ENCODE peak calls at places on chromosomes 13 and 19, in eight cellular contexts. D, F, P, C, K, H, U and A are unnamed samples.

GRCh38 chr13:106302011-106302410 is 233.5 kb downstream of the EFNB2 start:
- DNase-seq in K (no peak), F (no peak), D (no peak), P (no peak), U (no peak), H (no peak), C (no peak), A (no peak)

GRCh38 chr13:50580684-50581305 is 262.7 kb downstream of the DLEU7 start:
- DNase-seq in D (no peak), U (peak), C (no peak), K (no peak), H (peak), P (peak), F (no peak), A (no peak)

GRCh38 chr19:15180451-15181390 is 20.1 kb downstream of the NOTCH3 start:
- DNase-seq in U (no peak), K (no peak), D (peak), F (peak), P (no peak), H (no peak), C (peak), A (peak)

GRCh38 chr13:30872685-30873443 is 33.2 kb upstream of the MEDAG start:
- DNase-seq in U (peak), C (peak), F (peak), K (peak), H (peak), P (peak), D (no peak), A (peak)

GRCh38 chr19:4717191-4717965 is 6.3 kb downstream of the DPP9 start:
- DNase-seq in H (no peak), U (no peak), P (peak), F (no peak), D (no peak), C (no peak), K (peak), A (no peak)

GRCh38 chr19:50434525-50434924 is 1.8 kb downstream of the MYBPC2 start:
- DNase-seq in U (no peak), C (peak), F (peak), H (no peak), K (peak), D (no peak), P (no peak), A (no peak)

GRCh38 chr19:2613507-2614295 is 88.8 kb downstream of the GNG7 start:
- DNase-seq in K (peak), P (peak), C (peak), D (peak), F (peak), H (no peak), U (no peak), A (no peak)

GRCh38 chr19:42279902-42280760 is 11.1 kb downstream of the CIC start:
- DNase-seq in U (peak), C (peak), F (peak), D (peak), P (peak), K (peak), H (peak), A (peak)

GRCh38 chr19:6528544-6529121 is 2.2 kb upstream of the TNFSF9 start:
- DNase-seq in H (no peak), C (peak), P (no peak), U (no peak), K (no peak), F (no peak), D (no peak), A (peak)

GRCh38 chr19:43623889-43624670 is 4.7 kb upstream of the ZNF428 start:
- DNase-seq in D (no peak), H (no peak), U (no peak), F (peak), C (no peak), K (peak), P (no peak), A (no peak)

GRCh38 chr19:11014403-11014911 is 53.6 kb downstream of the SMARCA4 start:
- DNase-seq in K (peak), D (no peak), P (no peak), C (no peak), H (no peak), F (no peak), U (no peak), A (no peak)
- TF ChIP-seq CTCF in K (no peak), D (no peak), P (peak), C (no peak), H (no peak), F (no peak), U (peak), A (no peak)

GRCh38 chr13:46648166-46648607 is 95.2 kb downstream of the LRCH1 start:
- DNase-seq in U (no peak), P (peak), F (peak), H (no peak), D (peak), C (no peak), K (no peak), A (no peak)
- TF ChIP-seq CTCF in U (no peak), P (no peak), F (no peak), H (no peak), D (no peak), C (no peak), K (no peak), A (no peak)

GRCh38 chr19:45883881-45884681 is 1.9 kb downstream of the IRF2BP1 start:
- DNase-seq in D (no peak), K (peak), P (no peak), U (no peak), F (no peak), H (no peak), C (no peak), A (peak)

GRCh38 chr19:45881909-45882528 is 3.9 kb downstream of the IRF2BP1 start:
- DNase-seq in K (peak), P (no peak), C (no peak), H (no peak), U (no peak), F (no peak), D (peak), A (no peak)

GRCh38 chr19:45882652-45883585 is 3.0 kb downstream of the IRF2BP1 start:
- DNase-seq in F (peak), P (peak), H (peak), D (peak), C (peak), U (peak), K (peak), A (peak)

GRCh38 chr19:45884682-45885555 is 1.0 kb downstream of the IRF2BP1 start:
- DNase-seq in P (no peak), F (peak), D (peak), C (peak), U (no peak), K (peak), H (no peak), A (peak)

GRCh38 chr19:45883586-45883880 is 2.4 kb downstream of the IRF2BP1 start:
- DNase-seq in U (no peak), H (no peak), K (no peak), P (no peak), D (no peak), C (no peak), F (no peak), A (no peak)
- TF ChIP-seq CTCF in U (no peak), H (no peak), K (no peak), P (no peak), D (no peak), C (no peak), F (no peak), A (no peak)

GRCh38 chr19:49150106-49150943 is 4.9 kb downstream of the HRC start:
- DNase-seq in U (no peak), F (peak), H (peak), K (peak), C (peak), P (peak), D (peak), A (peak)
- TF ChIP-seq CTCF in U (no peak), F (no peak), H (no peak), K (no peak), C (no peak), P (no peak), D (no peak), A (no peak)

GRCh38 chr19:13615890-13616289 is 109.6 kb upstream of the CACNA1A start:
- DNase-seq in P (no peak), U (no peak), F (no peak), H (no peak), D (no peak), K (no peak), C (no peak), A (no peak)

GRCh38 chr19:13622727-13623126 is 116.4 kb upstream of the CACNA1A start:
- DNase-seq in K (no peak), U (no peak), C (no peak), P (no peak), D (no peak), H (no peak), F (no peak), A (no peak)

GRCh38 chr19:13619203-13619632 is 112.9 kb upstream of the CACNA1A start:
- DNase-seq in D (no peak), U (no peak), H (peak), P (no peak), C (no peak), K (no peak), F (no peak), A (no peak)

GRCh38 chr19:13623686-13624405 is 117.6 kb upstream of the CACNA1A start:
- DNase-seq in U (no peak), D (no peak), C (no peak), P (no peak), F (no peak), H (no peak), K (no peak), A (no peak)

DNA sequence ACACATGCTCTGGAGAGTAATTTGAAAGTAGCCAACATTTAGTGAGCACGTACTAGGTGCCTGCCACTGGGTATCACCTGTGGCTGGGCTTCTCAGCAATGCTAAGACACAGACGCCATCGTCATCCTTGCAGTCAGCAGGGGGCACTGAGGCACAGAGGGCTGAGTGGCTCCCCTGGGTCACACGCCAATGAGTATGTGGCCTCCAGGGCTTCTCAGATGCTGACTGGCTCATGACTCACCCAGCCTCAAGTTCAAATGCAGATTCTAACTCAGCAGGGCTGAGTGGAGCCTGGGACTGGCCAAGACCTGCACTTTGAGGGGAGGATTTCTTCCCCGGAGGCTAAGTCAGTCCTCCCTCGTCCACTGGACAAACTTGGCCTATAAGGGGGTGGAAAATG is 115.1 kb upstream of the CACNA1A start:
- DNase-seq in P (peak), F (no peak), K (no peak), D (no peak), U (peak), H (peak), C (no peak), A (no peak)
- TF ChIP-seq CTCF in P (peak), F (no peak), K (peak), D (no peak), U (peak), H (peak), C (no peak), A (no peak)

GRCh38 chr19:34237939-34238338 is 16.4 kb upstream of the GARRE1 start:
- DNase-seq in F (no peak), C (no peak), D (no peak), U (no peak), H (no peak), P (no peak), K (no peak), A (no peak)

GRCh38 chr19:34237283-34237682 is 17.1 kb upstream of the GARRE1 start:
- DNase-seq in U (no peak), K (no peak), P (no peak), H (no peak), D (no peak), F (no peak), C (no peak), A (no peak)

GRCh38 chr19:34244611-34245299 is 9.6 kb upstream of the GARRE1 start:
- DNase-seq in U (no peak), F (no peak), P (peak), C (no peak), K (no peak), H (no peak), D (no peak), A (peak)

GRCh38 chr19:34243876-34244578 is 10.3 kb upstream of the GARRE1 start:
- DNase-seq in D (no peak), K (no peak), U (no peak), H (no peak), P (no peak), C (no peak), F (no peak), A (no peak)

GRCh38 chr19:34241513-34242337 is 12.6 kb upstream of the GARRE1 start:
- DNase-seq in P (no peak), D (no peak), U (no peak), K (no peak), H (no peak), F (peak), C (peak), A (no peak)
- TF ChIP-seq CTCF in P (peak), D (no peak), U (peak), K (peak), H (peak), F (peak), C (peak), A (no peak)

DNA sequence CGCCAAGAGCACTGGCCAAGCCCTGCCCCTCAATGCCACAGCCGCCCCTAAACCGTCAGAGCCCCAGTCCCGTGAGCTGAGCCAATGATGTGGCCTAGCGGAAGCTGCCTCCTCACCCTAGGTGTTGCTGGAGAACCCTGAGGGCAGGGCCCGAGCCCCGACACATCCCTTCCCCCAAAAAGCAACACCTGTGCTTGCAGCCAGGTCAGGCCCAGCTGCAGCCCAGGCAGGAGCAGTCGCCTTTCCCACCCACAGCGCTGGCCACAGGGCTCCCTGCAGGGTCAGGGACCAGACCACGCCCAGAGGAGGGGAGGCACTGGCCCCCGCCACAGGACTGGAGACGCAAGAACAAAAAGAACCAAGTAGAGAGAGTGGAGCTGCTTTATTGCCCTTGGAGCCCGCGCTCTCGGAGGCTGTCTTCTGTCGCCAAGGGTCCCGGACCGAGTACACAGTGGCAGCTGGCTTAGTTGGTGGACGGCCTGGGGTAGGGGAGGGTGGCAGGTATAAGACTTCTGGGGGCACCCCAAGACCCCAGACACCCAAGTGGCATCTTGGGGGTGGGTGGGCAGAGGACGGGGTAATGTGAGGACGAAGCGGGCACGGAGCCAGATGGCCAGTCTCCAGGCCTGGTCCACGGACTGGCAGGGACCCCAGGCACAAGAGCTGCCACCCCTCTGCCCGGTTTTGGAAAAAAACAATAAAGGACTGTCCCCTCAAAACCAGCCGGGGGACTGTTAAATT is 3.3 kb downstream of the P2RY11 start:
- DNase-seq in P (no peak), F (no peak), K (peak), C (peak), D (peak), U (no peak), H (no peak), A (no peak)
- TF ChIP-seq CTCF in P (no peak), F (no peak), K (no peak), C (no peak), D (no peak), U (no peak), H (no peak), A (no peak)

DNA sequence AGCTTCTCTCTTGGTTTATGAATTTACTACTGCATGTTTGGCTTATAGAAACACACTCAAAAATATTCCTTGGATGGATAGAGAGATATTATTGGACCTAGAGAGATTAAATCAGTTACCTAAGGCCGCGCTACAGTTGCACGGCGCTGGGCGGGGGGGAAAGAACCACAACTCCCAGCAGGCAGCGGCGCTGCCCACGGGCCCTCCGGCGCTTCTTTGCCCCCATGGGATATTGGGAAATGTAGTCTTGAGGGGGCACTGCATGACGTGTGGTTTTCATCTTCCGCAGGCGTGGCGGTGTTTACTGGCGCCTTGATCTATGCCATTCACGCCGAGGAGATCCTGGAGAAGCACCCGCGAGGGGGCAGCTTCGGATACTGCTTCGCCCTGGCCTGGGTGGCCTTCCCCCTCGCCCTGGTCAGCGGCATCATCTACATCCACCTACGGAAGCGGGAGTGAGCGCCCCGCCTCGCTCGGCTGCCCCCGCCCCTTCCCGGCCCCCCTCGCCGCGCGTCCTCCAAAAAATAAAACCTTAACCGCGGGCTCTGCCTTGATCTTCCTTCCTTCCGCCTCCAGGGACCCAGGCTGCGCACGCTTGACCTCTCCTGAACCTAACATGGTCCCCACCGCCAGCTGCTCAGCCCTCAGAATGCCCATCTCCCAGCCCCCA is 4.8 kb downstream of the EMP3 start:
- DNase-seq in P (no peak), U (no peak), C (peak), K (peak), D (peak), F (peak), H (no peak), A (peak)
- TF ChIP-seq CTCF in P (no peak), U (no peak), C (no peak), K (peak), D (no peak), F (peak), H (no peak), A (peak)